ENCODE peak calls at places on chromosomes 13 and 19, in seven cellular contexts. D is left ventricle myocardium superior, P is AG04450, C is left colon, K is cardiac septum, W is lower leg skin, I is GM23338. E is an unnamed sample.

GRCh38 chr19:2054763-2055162 is 3.7 kb upstream of the MKNK2 start:
- DNase-seq in K (no peak), I (no peak), W (no peak), D (no peak), P (no peak), C (peak), E (no peak)

GRCh38 chr19:16051254-16052025 is 24.9 kb upstream of the TPM4 start:
- DNase-seq in C (no peak), W (peak), D (no peak), K (no peak), I (no peak), P (no peak), E (peak)

GRCh38 chr19:3627351-3627723 is 747 bp upstream of the CACTIN start:
- DNase-seq in P (no peak), W (no peak), I (no peak), C (no peak), K (no peak), D (no peak), E (no peak)

GRCh38 chr19:7326105-7326877 is 22.4 kb upstream of the ARHGEF18 start:
- DNase-seq in I (peak), D (no peak), K (no peak), C (peak), P (no peak), W (no peak), E (no peak)

GRCh38 chr19:30116530-30116929 is 174.5 kb downstream of the URI1 start:
- DNase-seq in I (no peak), D (no peak), C (no peak), W (no peak), P (no peak), K (no peak), E (no peak)

GRCh38 chr19:1650627-1651009 is 1.8 kb downstream of the TCF3 start:
- DNase-seq in P (no peak), I (peak), D (peak), K (no peak), W (no peak), C (no peak), E (peak)

GRCh38 chr19:1756705-1757445 is 3.6 kb downstream of the ONECUT3 start:
- DNase-seq in W (no peak), C (no peak), I (no peak), D (no peak), K (no peak), P (no peak), E (no peak)

GRCh38 chr13:93690139-93690538 is 463.5 kb downstream of the GPC6 start:
- DNase-seq in C (no peak), D (no peak), W (no peak), P (no peak), K (no peak), I (peak), E (no peak)

GRCh38 chr19:44582581-44583265 is 30.6 kb upstream of the IGSF23 start:
- DNase-seq in C (peak), D (no peak), W (peak), I (peak), K (no peak), P (no peak), E (no peak)

GRCh38 chr19:5969476-5969875 is 8.5 kb downstream of the RANBP3 start:
- DNase-seq in D (no peak), P (no peak), K (no peak), W (no peak), I (no peak), C (no peak), E (no peak)

GRCh38 chr13:111114362-111115050 is 604 bp upstream of the ARHGEF7 start:
- DNase-seq in P (no peak), I (peak), C (peak), K (no peak), D (peak), W (peak), E (no peak)

GRCh38 chr13:37540228-37540627 is 58.3 kb downstream of the POSTN start:
- DNase-seq in P (peak), W (no peak), I (no peak), C (no peak), K (no peak), D (no peak), E (no peak)

GRCh38 chr13:25901460-25902376 is 150.1 kb downstream of the SHISA2 start:
- DNase-seq in D (no peak), I (no peak), P (no peak), W (no peak), K (no peak), C (no peak), E (no peak)

GRCh38 chr13:113656831-113657671 is 947 bp downstream of the ATP4B start:
- DNase-seq in D (no peak), I (no peak), W (peak), K (peak), C (peak), P (no peak), E (no peak)